ENCODE peak calls at places on chromosomes 12 and 14, in six cellular contexts. A is sciatic nerve; X is HuH-7; Q is GM13976; H is aorta; N is activated CD4-positive, alpha-beta T cell treated with anti-CD3 and anti-CD28 coated beads, Interleukin-2, amount 50 U/mL, for 24 hours. D is an unnamed sample.

GRCh38 chr12:102722147-102722546 is 194.9 kb downstream of the PAH start:
- DNase-seq in A (no peak), X (no peak), Q (no peak), H (no peak), N (no peak), D (no peak)

GRCh38 chr12:105860556-105861207 is 278.1 kb downstream of the NUAK1 start:
- DNase-seq in A (no peak), X (peak; percentile 23), Q (no peak), H (no peak), N (no peak), D (no peak)

GRCh38 chr14:63045234-63045611 is at the start of gene KCNH5:
- DNase-seq in A (peak; percentile 53), X (peak; percentile 36), Q (peak; percentile 51), H (peak; percentile 75), N (no peak), D (peak; percentile 78)

GRCh38 chr14:101464984-101465794 is 96.1 kb upstream of the DIO3 start:
- DNase-seq in A (peak; percentile 44), X (no peak), Q (no peak), H (peak; percentile 61), N (no peak), D (no peak)

GRCh38 chr14:104561124-104561531 is 18.4 kb upstream of the C14orf180 start:
- DNase-seq in A (no peak), X (no peak), Q (no peak), H (peak; percentile 62), N (no peak), D (no peak)

GRCh38 chr12:123886931-123887582 is 85.6 kb downstream of the CCDC92 start:
- DNase-seq in A (peak; percentile 45), X (no peak), Q (no peak), H (no peak), N (no peak), D (no peak)

GRCh38 chr12:98416845-98417244 is 98.5 kb upstream of the TMPO start:
- DNase-seq in A (no peak), X (no peak), Q (no peak), H (no peak), N (no peak), D (no peak)

GRCh38 chr14:71748196-71748595 is 184.0 kb upstream of the RGS6 start:
- DNase-seq in A (no peak), X (no peak), Q (no peak), H (no peak), N (no peak), D (no peak)

GRCh38 chr12:123120452-123121166 is 30.3 kb downstream of the PITPNM2 start:
- DNase-seq in A (no peak), X (no peak), Q (no peak), H (no peak), N (no peak), D (no peak)